ENCODE peak calls at places on chromosome 7, in four cellular contexts. N is mammary epithelial cell, M is adrenal gland, S is fibroblast of villous mesenchyme. U is an unnamed sample.

GRCh38 chr7:154759989-154760388 is 242.9 kb downstream of the PAXIP1 start:
- DNase-seq in S (no peak), M (no peak), N (no peak), U (no peak)

GRCh38 chr7:158443688-158444483 is 143.7 kb downstream of the PTPRN2 start:
- DNase-seq in M (no peak), N (no peak), S (no peak), U (no peak)

GRCh38 chr7:151657173-151657572 is 137.5 kb upstream of the RHEB start:
- DNase-seq in M (no peak), N (no peak), S (no peak), U (no peak)

GRCh38 chr7:36149694-36150452 is 3.2 kb upstream of the EEPD1 start:
- DNase-seq in S (no peak), N (no peak), M (no peak), U (no peak)

GRCh38 chr7:83970081-83970480 is 224.5 kb downstream of the SEMA3A start:
- DNase-seq in N (no peak), M (no peak), S (no peak), U (no peak)

GRCh38 chr7:135165862-135166261 is 4.6 kb downstream of the CYREN start:
- DNase-seq in N (no peak), S (no peak), M (no peak), U (no peak)

GRCh38 chr7:149171894-149172533 is 23.3 kb upstream of the ZNF282 start:
- DNase-seq in M (no peak), S (peak; percentile 20), N (peak; percentile 83), U (no peak)

GRCh38 chr7:474605-475424 is 44.8 kb downstream of the PDGFA start:
- DNase-seq in S (no peak), M (no peak), N (no peak), U (no peak)

GRCh38 chr7:519974-520458 is 370 bp upstream of the PDGFA start:
- DNase-seq in N (peak; percentile 74), S (peak; percentile 68), M (peak; percentile 47), U (peak; percentile 63)

DNA sequence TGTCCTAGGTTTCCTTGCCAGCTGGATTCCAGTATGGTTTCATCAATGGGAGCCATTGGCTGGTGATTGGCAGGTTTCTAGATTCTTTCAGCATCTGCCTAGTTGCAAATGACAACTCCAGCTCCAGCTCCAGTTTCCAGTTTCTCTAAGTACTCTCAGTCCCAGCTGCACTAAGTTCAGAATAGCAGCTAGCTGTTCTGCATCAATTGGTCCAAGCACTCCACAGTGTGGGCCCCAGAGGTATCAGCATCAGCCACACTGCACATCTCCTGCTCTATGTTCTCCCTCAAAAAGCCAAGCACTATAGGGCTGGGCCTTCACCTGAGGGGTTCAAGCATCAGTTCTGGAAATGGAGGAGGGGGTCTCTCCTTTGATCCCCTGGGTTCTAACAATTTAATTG is 143.4 kb downstream of the VPS50 start:
- DNase-seq in S (no peak), N (no peak), M (no peak), U (no peak)
- H3K4me3 ChIP-seq in S (no peak overlapping the region), N (no peak overlapping the region), M (no peak overlapping the region), U (no peak overlapping the region)

DNA sequence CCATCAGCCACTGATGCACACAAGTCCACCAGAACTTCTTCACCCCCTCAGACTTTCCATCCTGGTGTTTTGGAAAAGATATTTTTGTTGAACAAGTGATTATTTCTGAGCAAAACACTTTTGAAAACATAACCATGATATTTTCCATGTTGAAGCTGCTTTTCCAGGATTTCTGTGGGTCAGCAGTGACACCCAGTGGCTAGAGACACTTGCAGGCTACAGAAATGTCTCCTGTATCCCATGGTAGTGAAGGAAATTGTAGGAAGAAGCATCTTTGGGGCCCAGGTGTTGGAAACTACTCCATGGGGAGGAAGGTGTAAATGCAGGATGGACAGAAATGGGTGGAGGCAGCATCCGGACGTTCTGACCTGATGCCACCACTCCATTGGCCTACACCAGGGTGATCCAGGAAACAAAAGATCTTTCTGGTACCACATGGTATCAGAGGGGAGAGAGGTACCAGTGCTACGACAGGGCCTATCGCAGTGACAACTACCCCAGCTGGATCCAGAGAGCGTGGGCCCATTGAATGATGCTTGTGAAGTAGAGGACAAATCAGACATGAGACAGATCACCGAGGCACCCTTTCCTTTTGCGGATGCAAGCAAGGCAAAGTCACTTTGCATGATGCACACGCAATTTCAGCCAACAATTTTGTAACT is 111.7 kb upstream of the COBL start:
- DNase-seq in M (no peak), N (no peak), S (no peak), U (peak; percentile 19)
- TF ChIP-seq CTCF in M (no peak), N (peak; percentile 13), S (no peak), U (no peak)

GRCh38 chr7:105796365-105796764 is 80.0 kb downstream of the ATXN7L1 start:
- DNase-seq in M (peak; percentile 40), N (no peak), S (peak; percentile 55), U (no peak)
- H3K4me3 ChIP-seq in M (no peak overlapping the region), N (no peak overlapping the region), S (no peak overlapping the region), U (no peak overlapping the region)

DNA sequence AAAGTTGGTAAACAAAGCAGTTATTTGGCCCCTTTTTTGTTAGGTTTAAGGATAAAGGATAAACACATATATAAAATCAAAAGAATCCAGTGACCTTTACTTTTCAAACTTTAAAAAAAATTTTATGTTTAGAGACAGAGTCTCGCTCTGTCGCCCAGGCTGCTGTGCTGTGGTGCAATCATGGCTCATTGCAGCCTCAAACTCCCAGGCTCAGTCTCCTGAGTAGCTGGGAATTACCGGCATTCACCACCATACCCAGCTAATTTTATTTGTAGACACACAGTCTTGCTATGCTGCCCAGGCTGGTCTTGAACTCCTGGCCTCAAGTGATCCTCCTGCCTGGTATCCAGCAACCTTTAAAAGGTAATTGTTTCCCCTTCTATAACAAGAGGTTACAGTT is 31.3 kb downstream of the GNA12 start:
- DNase-seq in M (no peak), S (peak; percentile 83), N (no peak), U (peak; percentile 52)
- TF ChIP-seq CTCF in M (no peak), S (no peak), N (no peak), U (no peak)

GRCh38 chr7:20508109-20508508 is 107.4 kb upstream of the ABCB5 start:
- DNase-seq in N (peak; percentile 27), M (peak; percentile 12), S (no peak), U (peak; percentile 25)
- H3K4me3 ChIP-seq in N (no peak overlapping the region), M (no peak overlapping the region), S (no peak overlapping the region), U (no peak overlapping the region)

GRCh38 chr7:23072916-23073315 is 32.7 kb upstream of the KLHL7 start:
- DNase-seq in N (no peak), S (no peak), M (no peak), U (no peak)
- TF ChIP-seq CTCF in N (no peak), S (no peak), M (no peak), U (no peak)

GRCh38 chr7:101378808-101379207 is 16.1 kb downstream of the COL26A1 start:
- DNase-seq in M (no peak), N (no peak), S (no peak), U (peak; percentile 40)
- H3K4me3 ChIP-seq in M (no peak overlapping the region), N (no peak overlapping the region), S (no peak overlapping the region), U (no peak overlapping the region)